ENCODE peak calls at places on chromosomes 3 and 15, in nine cellular contexts. One of them, this sample, is unnamed.

GRCh38 chr3:59189561-59190338 is 139.9 kb upstream of the CFAP20DC start:
- DNase-seq in cardiac fibroblast: no peak
- DNase-seq in Peyer's patch: no peak
- DNase-seq in ovary: no peak
- DNase-seq in effector memory CD4-positive, alpha-beta T cell: no peak
- DNase-seq in NT2/D1: peak
- DNase-seq in ascending aorta: no peak
- DNase-seq in fibroblast of the aortic adventitia: peak
- DNase-seq in AG09309: no peak
- DNase-seq in this sample: no peak

GRCh38 chr15:92393994-92394326 is 279 bp downstream of the ST8SIA2 start:
- DNase-seq in cardiac fibroblast: peak
- DNase-seq in Peyer's patch: no peak
- DNase-seq in ovary: no peak
- DNase-seq in effector memory CD4-positive, alpha-beta T cell: no peak
- DNase-seq in NT2/D1: no peak
- DNase-seq in ascending aorta: no peak
- DNase-seq in fibroblast of the aortic adventitia: no peak
- DNase-seq in AG09309: no peak
- DNase-seq in this sample: no peak

GRCh38 chr3:31890007-31890406 is 91.1 kb downstream of the OSBPL10 start:
- DNase-seq in cardiac fibroblast: no peak
- DNase-seq in Peyer's patch: no peak
- DNase-seq in ovary: no peak
- DNase-seq in effector memory CD4-positive, alpha-beta T cell: no peak
- DNase-seq in NT2/D1: no peak
- DNase-seq in ascending aorta: no peak
- DNase-seq in fibroblast of the aortic adventitia: no peak
- DNase-seq in AG09309: no peak
- DNase-seq in this sample: no peak

GRCh38 chr3:72137865-72138861 is 353.2 kb upstream of the PROK2 start:
- DNase-seq in cardiac fibroblast: no peak
- DNase-seq in Peyer's patch: no peak
- DNase-seq in ovary: no peak
- DNase-seq in effector memory CD4-positive, alpha-beta T cell: no peak
- DNase-seq in NT2/D1: no peak
- DNase-seq in ascending aorta: no peak
- DNase-seq in fibroblast of the aortic adventitia: no peak
- DNase-seq in AG09309: no peak
- DNase-seq in this sample: no peak

GRCh38 chr15:93060336-93061248 is 28.4 kb downstream of the RGMA start:
- DNase-seq in cardiac fibroblast: no peak
- DNase-seq in Peyer's patch: no peak
- DNase-seq in ovary: no peak
- DNase-seq in effector memory CD4-positive, alpha-beta T cell: no peak
- DNase-seq in NT2/D1: no peak
- DNase-seq in ascending aorta: no peak
- DNase-seq in fibroblast of the aortic adventitia: no peak
- DNase-seq in AG09309: no peak
- DNase-seq in this sample: no peak

GRCh38 chr3:128484404-128485282 is 8.4 kb downstream of the GATA2 start:
- DNase-seq in cardiac fibroblast: no peak
- DNase-seq in Peyer's patch: no peak
- DNase-seq in ovary: no peak
- DNase-seq in effector memory CD4-positive, alpha-beta T cell: no peak
- DNase-seq in NT2/D1: no peak
- DNase-seq in ascending aorta: no peak
- DNase-seq in fibroblast of the aortic adventitia: no peak
- DNase-seq in AG09309: no peak
- DNase-seq in this sample: no peak

GRCh38 chr15:24898715-24899278 is 56.0 kb upstream of the SNRPN start:
- DNase-seq in cardiac fibroblast: no peak
- DNase-seq in Peyer's patch: no peak
- DNase-seq in ovary: no peak
- DNase-seq in effector memory CD4-positive, alpha-beta T cell: no peak
- DNase-seq in NT2/D1: peak
- DNase-seq in ascending aorta: no peak
- DNase-seq in fibroblast of the aortic adventitia: no peak
- DNase-seq in AG09309: no peak
- DNase-seq in this sample: no peak

GRCh38 chr3:197289726-197290125 is 8.7 kb downstream of the DLG1 start:
- DNase-seq in cardiac fibroblast: peak
- DNase-seq in Peyer's patch: no peak
- DNase-seq in ovary: no peak
- DNase-seq in effector memory CD4-positive, alpha-beta T cell: no peak
- DNase-seq in NT2/D1: no peak
- DNase-seq in ascending aorta: no peak
- DNase-seq in fibroblast of the aortic adventitia: no peak
- DNase-seq in AG09309: no peak
- DNase-seq in this sample: no peak

GRCh38 chr3:183073839-183074615 is 25.3 kb downstream of the MCCC1 start:
- DNase-seq in cardiac fibroblast: peak
- DNase-seq in Peyer's patch: no peak
- DNase-seq in ovary: no peak
- DNase-seq in effector memory CD4-positive, alpha-beta T cell: no peak
- DNase-seq in NT2/D1: no peak
- DNase-seq in ascending aorta: no peak
- DNase-seq in fibroblast of the aortic adventitia: peak
- DNase-seq in AG09309: no peak
- DNase-seq in this sample: no peak

GRCh38 chr3:21718943-21719591 is 31.9 kb downstream of the ZNF385D start:
- DNase-seq in cardiac fibroblast: no peak
- DNase-seq in Peyer's patch: no peak
- DNase-seq in ovary: no peak
- DNase-seq in effector memory CD4-positive, alpha-beta T cell: no peak
- DNase-seq in NT2/D1: no peak
- DNase-seq in ascending aorta: no peak
- DNase-seq in fibroblast of the aortic adventitia: no peak
- DNase-seq in AG09309: no peak
- DNase-seq in this sample: no peak

GRCh38 chr15:75195122-75195765 is 6.4 kb upstream of the C15orf39 start:
- DNase-seq in cardiac fibroblast: no peak
- DNase-seq in Peyer's patch: no peak
- DNase-seq in ovary: peak
- DNase-seq in effector memory CD4-positive, alpha-beta T cell: no peak
- DNase-seq in NT2/D1: no peak
- DNase-seq in ascending aorta: no peak
- DNase-seq in fibroblast of the aortic adventitia: no peak
- DNase-seq in AG09309: no peak
- DNase-seq in this sample: no peak

GRCh38 chr3:49699281-49699723 is 9.9 kb downstream of the RNF123 start:
- DNase-seq in cardiac fibroblast: no peak
- DNase-seq in Peyer's patch: no peak
- DNase-seq in ovary: no peak
- DNase-seq in effector memory CD4-positive, alpha-beta T cell: no peak
- DNase-seq in NT2/D1: no peak
- DNase-seq in ascending aorta: no peak
- DNase-seq in fibroblast of the aortic adventitia: no peak
- DNase-seq in AG09309: no peak
- DNase-seq in this sample: no peak

GRCh38 chr3:155302891-155303290 is 9.4 kb upstream of the STRIT1 start:
- DNase-seq in cardiac fibroblast: no peak
- DNase-seq in Peyer's patch: no peak
- DNase-seq in ovary: no peak
- DNase-seq in effector memory CD4-positive, alpha-beta T cell: no peak
- DNase-seq in NT2/D1: no peak
- DNase-seq in ascending aorta: no peak
- DNase-seq in fibroblast of the aortic adventitia: no peak
- DNase-seq in AG09309: no peak
- DNase-seq in this sample: no peak
- H3K4me3 ChIP-seq in cardiac fibroblast: no peak
- H3K4me3 ChIP-seq in Peyer's patch: no peak
- H3K4me3 ChIP-seq in ovary: no peak
- H3K4me3 ChIP-seq in effector memory CD4-positive, alpha-beta T cell: no peak
- H3K4me3 ChIP-seq in NT2/D1: no peak
- H3K4me3 ChIP-seq in ascending aorta: no peak
- H3K4me3 ChIP-seq in fibroblast of the aortic adventitia: no peak
- H3K4me3 ChIP-seq in AG09309: no peak
- H3K4me3 ChIP-seq in this sample: no peak

GRCh38 chr15:66411190-66411589 is 24.5 kb downstream of the MAP2K1 start:
- DNase-seq in cardiac fibroblast: no peak
- DNase-seq in Peyer's patch: no peak
- DNase-seq in ovary: no peak
- DNase-seq in effector memory CD4-positive, alpha-beta T cell: no peak
- DNase-seq in NT2/D1: no peak
- DNase-seq in ascending aorta: no peak
- DNase-seq in fibroblast of the aortic adventitia: no peak
- DNase-seq in AG09309: no peak
- DNase-seq in this sample: no peak

GRCh38 chr15:66412213-66412612 is 25.5 kb downstream of the MAP2K1 start:
- DNase-seq in cardiac fibroblast: no peak
- DNase-seq in Peyer's patch: no peak
- DNase-seq in ovary: no peak
- DNase-seq in effector memory CD4-positive, alpha-beta T cell: no peak
- DNase-seq in NT2/D1: no peak
- DNase-seq in ascending aorta: no peak
- DNase-seq in fibroblast of the aortic adventitia: no peak
- DNase-seq in AG09309: no peak
- DNase-seq in this sample: no peak

GRCh38 chr15:66408254-66408653 is 21.5 kb downstream of the MAP2K1 start:
- DNase-seq in cardiac fibroblast: no peak
- DNase-seq in Peyer's patch: no peak
- DNase-seq in ovary: no peak
- DNase-seq in effector memory CD4-positive, alpha-beta T cell: no peak
- DNase-seq in NT2/D1: no peak
- DNase-seq in ascending aorta: no peak
- DNase-seq in fibroblast of the aortic adventitia: no peak
- DNase-seq in AG09309: no peak
- DNase-seq in this sample: no peak

GRCh38 chr15:66408690-66409089 is 22.0 kb downstream of the MAP2K1 start:
- DNase-seq in cardiac fibroblast: no peak
- DNase-seq in Peyer's patch: no peak
- DNase-seq in ovary: no peak
- DNase-seq in effector memory CD4-positive, alpha-beta T cell: no peak
- DNase-seq in NT2/D1: no peak
- DNase-seq in ascending aorta: no peak
- DNase-seq in fibroblast of the aortic adventitia: peak
- DNase-seq in AG09309: no peak
- DNase-seq in this sample: no peak

DNA sequence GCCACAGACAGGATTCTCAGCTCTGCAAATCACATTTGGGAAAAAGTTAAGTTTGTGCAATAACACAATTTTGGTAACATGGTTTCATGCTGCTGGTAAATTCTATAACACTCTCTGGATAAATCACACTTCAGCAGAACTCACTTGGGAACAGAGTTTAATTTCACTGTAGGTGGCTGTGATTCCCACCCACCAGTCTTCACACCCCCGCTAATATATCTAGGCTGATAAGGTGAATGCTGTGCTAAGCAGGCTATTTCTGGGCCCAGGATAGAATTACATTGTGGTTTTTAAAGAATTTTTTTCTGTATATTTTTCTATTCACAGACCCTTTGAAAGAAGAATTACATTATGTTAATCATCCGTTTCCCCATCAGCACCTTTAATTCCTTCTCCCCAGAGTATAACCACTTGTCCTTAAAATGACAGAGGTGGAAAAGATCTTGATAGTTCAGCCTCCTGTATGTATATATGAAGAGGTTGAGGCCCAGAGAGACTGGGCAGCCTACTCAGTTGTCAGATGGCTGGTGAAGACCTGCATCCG is 22.9 kb downstream of the MAP2K1 start:
- DNase-seq in cardiac fibroblast: no peak
- DNase-seq in Peyer's patch: no peak
- DNase-seq in ovary: no peak
- DNase-seq in effector memory CD4-positive, alpha-beta T cell: no peak
- DNase-seq in NT2/D1: no peak
- DNase-seq in ascending aorta: no peak
- DNase-seq in fibroblast of the aortic adventitia: no peak
- DNase-seq in AG09309: no peak
- DNase-seq in this sample: no peak
- H3K4me3 ChIP-seq in cardiac fibroblast: no peak
- H3K4me3 ChIP-seq in Peyer's patch: no peak
- H3K4me3 ChIP-seq in ovary: no peak
- H3K4me3 ChIP-seq in effector memory CD4-positive, alpha-beta T cell: no peak
- H3K4me3 ChIP-seq in NT2/D1: no peak
- H3K4me3 ChIP-seq in ascending aorta: no peak
- H3K4me3 ChIP-seq in fibroblast of the aortic adventitia: no peak
- H3K4me3 ChIP-seq in AG09309: no peak
- H3K4me3 ChIP-seq in this sample: no peak

DNA sequence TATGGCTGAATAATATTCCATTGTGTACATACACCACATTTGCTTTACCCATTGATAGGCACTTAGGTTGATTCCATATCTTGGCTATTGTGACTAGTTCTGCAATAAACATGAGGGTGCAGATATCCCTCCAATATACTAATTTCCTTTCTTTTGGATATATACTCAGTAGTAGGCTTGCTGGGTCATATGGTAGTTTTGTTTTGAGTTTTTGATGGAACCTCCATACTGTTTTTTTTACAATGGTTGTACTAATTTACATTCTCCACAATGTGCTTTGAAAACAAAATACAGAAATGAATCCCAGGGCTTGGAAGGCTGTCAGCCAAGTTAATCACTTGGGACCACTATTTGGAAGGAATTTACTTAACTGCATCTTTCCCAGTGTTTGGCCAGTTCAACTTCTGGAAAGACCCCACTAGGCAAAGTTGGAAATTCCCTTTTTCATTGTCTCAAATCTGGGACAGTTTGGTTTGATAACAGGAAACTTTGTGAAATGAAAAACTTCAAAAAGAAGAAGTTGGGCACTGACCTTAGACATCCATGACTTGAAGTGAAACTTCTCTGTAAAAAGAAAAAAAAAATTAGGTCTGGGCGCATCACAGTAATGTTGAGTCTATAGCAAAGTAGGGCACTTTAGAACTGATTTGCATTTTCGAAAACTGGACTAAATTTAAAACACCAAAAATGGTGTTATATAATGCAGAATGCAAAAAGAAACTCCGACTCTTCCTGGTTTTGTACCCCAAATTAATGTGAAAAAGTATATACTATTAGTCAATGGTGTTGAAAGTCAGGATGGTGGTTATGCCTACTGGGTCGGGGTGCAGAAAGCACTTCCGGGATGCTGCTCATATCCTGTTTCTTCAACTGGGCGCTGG is 6.0 kb downstream of the CTSH start:
- DNase-seq in cardiac fibroblast: no peak
- DNase-seq in Peyer's patch: peak
- DNase-seq in ovary: no peak
- DNase-seq in effector memory CD4-positive, alpha-beta T cell: no peak
- DNase-seq in NT2/D1: no peak
- DNase-seq in ascending aorta: no peak
- DNase-seq in fibroblast of the aortic adventitia: peak
- DNase-seq in AG09309: no peak
- DNase-seq in this sample: peak
- H3K4me3 ChIP-seq in cardiac fibroblast: no peak
- H3K4me3 ChIP-seq in Peyer's patch: no peak
- H3K4me3 ChIP-seq in ovary: no peak
- H3K4me3 ChIP-seq in effector memory CD4-positive, alpha-beta T cell: no peak
- H3K4me3 ChIP-seq in NT2/D1: no peak
- H3K4me3 ChIP-seq in ascending aorta: no peak
- H3K4me3 ChIP-seq in fibroblast of the aortic adventitia: no peak
- H3K4me3 ChIP-seq in AG09309: no peak
- H3K4me3 ChIP-seq in this sample: peak

DNA sequence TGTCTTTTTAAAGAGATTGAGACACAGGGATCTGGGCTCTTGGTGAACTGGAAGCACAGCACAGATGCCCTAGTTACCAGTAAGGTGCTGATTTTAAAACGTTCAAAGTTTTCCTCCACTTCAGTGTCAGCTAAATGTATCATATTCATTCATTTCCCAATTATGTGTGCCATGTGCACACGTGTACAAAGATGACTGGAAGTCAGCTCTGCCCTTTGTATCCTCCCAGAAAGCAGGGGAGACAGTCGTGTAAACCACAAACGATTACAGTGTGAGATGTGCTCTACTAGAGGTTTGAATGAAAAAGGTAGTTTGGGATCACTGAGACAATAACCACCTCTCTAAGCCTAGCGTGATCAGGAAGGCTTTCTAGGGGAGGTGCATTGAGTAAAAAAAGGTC is 760 bp downstream of the ZKSCAN7 start:
- DNase-seq in cardiac fibroblast: peak
- DNase-seq in Peyer's patch: no peak
- DNase-seq in ovary: no peak
- DNase-seq in effector memory CD4-positive, alpha-beta T cell: no peak
- DNase-seq in NT2/D1: no peak
- DNase-seq in ascending aorta: no peak
- DNase-seq in fibroblast of the aortic adventitia: no peak
- DNase-seq in AG09309: no peak
- DNase-seq in this sample: no peak
- H3K4me3 ChIP-seq in cardiac fibroblast: peak
- H3K4me3 ChIP-seq in Peyer's patch: peak
- H3K4me3 ChIP-seq in ovary: peak
- H3K4me3 ChIP-seq in effector memory CD4-positive, alpha-beta T cell: peak
- H3K4me3 ChIP-seq in NT2/D1: peak
- H3K4me3 ChIP-seq in ascending aorta: peak
- H3K4me3 ChIP-seq in fibroblast of the aortic adventitia: peak
- H3K4me3 ChIP-seq in AG09309: peak
- H3K4me3 ChIP-seq in this sample: peak

This sample was measured in GM12864.